ENCODE peak calls at places on chromosomes 7 and 10, in four cellular contexts. O is A549, S is esophagus squamous epithelium, V is suprapubic skin. W is an unnamed sample.

GRCh38 chr10:21329995-21330627 is 195.4 kb downstream of the SKIDA1 start:
- DNase-seq in O (peak; percentile 64), S (no peak), V (no peak), W (peak; percentile 62)

GRCh38 chr7:116271161-116271979 is 61.0 kb downstream of the TES start:
- DNase-seq in O (no peak), S (no peak), V (no peak), W (no peak)

GRCh38 chr7:42161723-42162122 is 75.3 kb downstream of the GLI3 start:
- DNase-seq in S (no peak), V (no peak), O (no peak), W (no peak)

GRCh38 chr10:23100331-23101030 is 5.1 kb downstream of the MSRB2 start:
- DNase-seq in V (no peak), S (no peak), O (no peak), W (no peak)

GRCh38 chr10:42941245-42941644 is 135.6 kb upstream of the RET start:
- DNase-seq in S (no peak), O (no peak), V (no peak), W (peak; percentile 5)

GRCh38 chr10:3287566-3288445 is 115.2 kb upstream of the PITRM1 start:
- DNase-seq in O (no peak), S (no peak), V (peak; percentile 36), W (no peak)

GRCh38 chr10:116001266-116001857 is 271.6 kb downstream of the GFRA1 start:
- DNase-seq in O (no peak), V (no peak), S (no peak), W (no peak)

GRCh38 chr10:82981137-82981723 is 1106.2 kb downstream of the NRG3 start:
- DNase-seq in S (no peak), O (no peak), V (no peak), W (no peak)

GRCh38 chr7:75642810-75643486 is 95.8 kb downstream of the HIP1 start:
- DNase-seq in O (peak; percentile 59), S (no peak), V (no peak), W (peak; percentile 80)

GRCh38 chr7:77727936-77728701 is 31.9 kb downstream of the RSBN1L start:
- DNase-seq in V (no peak), O (no peak), S (no peak), W (no peak)

GRCh38 chr7:43729924-43730248 is 563 bp upstream of the COA1 start:
- DNase-seq in S (no peak), O (no peak), V (no peak), W (no peak)

GRCh38 chr7:43726466-43726865 is 2.9 kb downstream of the COA1 start:
- DNase-seq in O (no peak), V (no peak), S (no peak), W (no peak)

GRCh38 chr7:43727003-43727402 is 2.3 kb downstream of the COA1 start:
- DNase-seq in V (no peak), O (no peak), S (no peak), W (no peak)

GRCh38 chr7:43727494-43727893 is 1.8 kb downstream of the COA1 start:
- DNase-seq in O (no peak), S (no peak), V (no peak), W (no peak)

GRCh38 chr7:43729214-43729923 is at the start of gene COA1:
- DNase-seq in O (peak; percentile 77), V (peak; percentile 87), S (peak; percentile 42), W (peak; percentile 92)
- TF ChIP-seq POLR2A in O (peak; percentile 81), V (no peak), S (peak; percentile 37), W (no peak)

DNA sequence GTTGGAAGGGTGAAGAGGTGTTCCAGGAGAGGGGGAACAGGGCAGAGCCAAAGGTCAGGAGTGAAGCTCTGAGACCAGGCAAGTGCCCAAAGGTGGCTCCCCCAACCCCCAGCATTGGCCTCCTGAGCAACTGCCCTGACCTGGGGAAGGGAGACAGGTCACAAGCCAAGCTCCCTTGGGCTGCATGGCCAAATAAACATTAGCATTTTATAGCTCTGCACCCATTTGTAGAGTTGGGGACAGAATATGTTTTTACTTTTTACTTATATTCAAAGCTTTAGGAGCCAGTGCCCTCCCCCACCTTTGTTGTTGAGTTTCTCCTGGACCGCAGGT is 4.0 kb downstream of the UNC5B start:
- DNase-seq in O (no peak), S (no peak), V (no peak), W (no peak)
- H3K4me1 ChIP-seq in O (peaks cover 23% of the 10 kb centered on the region), S (peaks cover 12% of the 10 kb centered on the region), V (peaks cover 47% of the 10 kb centered on the region), W (peaks cover 22% of the 10 kb centered on the region)

GRCh38 chr10:77872151-77872946 is 54.2 kb downstream of the DLG5 start:
- DNase-seq in O (no peak), S (no peak), V (peak; percentile 81), W (peak; percentile 94)

GRCh38 chr10:77874872-77875271 is 51.7 kb downstream of the DLG5 start:
- DNase-seq in O (no peak), S (no peak), V (no peak), W (no peak)

GRCh38 chr10:77872947-77873557 is 53.5 kb downstream of the DLG5 start:
- DNase-seq in O (no peak), S (no peak), V (no peak), W (peak; percentile 44)

GRCh38 chr10:77875730-77876129 is 50.8 kb downstream of the DLG5 start:
- DNase-seq in O (no peak), S (no peak), V (no peak), W (no peak)

DNA sequence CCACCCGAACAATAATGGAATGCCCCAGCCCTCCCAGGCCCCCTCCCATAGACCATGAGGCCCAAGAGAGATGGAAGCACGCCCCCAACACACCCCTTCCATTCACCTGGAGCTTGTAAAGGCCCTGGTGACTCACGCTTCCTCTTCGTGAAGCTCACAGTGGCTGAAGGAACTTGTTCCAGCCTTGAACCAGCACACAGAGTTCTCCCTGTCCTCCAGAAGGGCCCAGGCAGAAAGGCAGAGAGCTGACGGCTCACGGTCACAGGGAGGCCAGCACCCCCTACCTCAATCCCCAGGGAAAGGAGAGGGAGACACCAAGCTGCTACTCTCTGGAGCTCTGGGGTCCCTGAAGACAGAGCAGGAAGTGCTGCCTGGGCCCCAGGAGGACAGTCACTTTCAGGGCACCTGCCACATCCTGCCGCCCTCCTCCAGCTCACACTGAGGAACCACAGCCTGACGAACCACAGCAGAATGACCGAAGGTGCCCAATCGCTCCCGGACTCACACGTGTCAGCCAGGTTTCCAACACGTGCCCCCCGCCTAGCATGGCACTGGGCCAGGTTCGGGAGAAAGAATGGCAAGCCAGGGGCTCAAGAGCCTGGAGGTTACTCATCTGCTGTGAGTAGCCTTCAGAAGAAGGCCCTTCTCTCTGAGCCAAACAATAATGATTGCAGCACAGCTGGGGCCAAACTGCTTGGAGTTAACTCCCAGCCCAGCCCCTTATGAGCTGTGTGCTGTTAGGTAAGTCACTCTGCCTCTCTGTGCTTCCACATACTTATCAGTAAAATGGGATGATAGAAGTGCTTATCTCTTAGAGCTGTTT is 52.8 kb downstream of the DLG5 start:
- DNase-seq in O (peak; percentile 30), V (peak; percentile 78), S (no peak), W (peak; percentile 90)
- TF ChIP-seq POLR2A in O (no peak), V (no peak), S (peak; percentile 29), W (peak; percentile 68)

GRCh38 chr7:101996131-101996691 is 178.8 kb downstream of the CUX1 start:
- DNase-seq in V (no peak), O (no peak), S (no peak), W (no peak)
- H3K4me1 ChIP-seq in V (no peaks in the 10 kb centered on the region), O (peaks cover 9% of the 10 kb centered on the region), S (no peaks in the 10 kb centered on the region), W (no peaks in the 10 kb centered on the region)

DNA sequence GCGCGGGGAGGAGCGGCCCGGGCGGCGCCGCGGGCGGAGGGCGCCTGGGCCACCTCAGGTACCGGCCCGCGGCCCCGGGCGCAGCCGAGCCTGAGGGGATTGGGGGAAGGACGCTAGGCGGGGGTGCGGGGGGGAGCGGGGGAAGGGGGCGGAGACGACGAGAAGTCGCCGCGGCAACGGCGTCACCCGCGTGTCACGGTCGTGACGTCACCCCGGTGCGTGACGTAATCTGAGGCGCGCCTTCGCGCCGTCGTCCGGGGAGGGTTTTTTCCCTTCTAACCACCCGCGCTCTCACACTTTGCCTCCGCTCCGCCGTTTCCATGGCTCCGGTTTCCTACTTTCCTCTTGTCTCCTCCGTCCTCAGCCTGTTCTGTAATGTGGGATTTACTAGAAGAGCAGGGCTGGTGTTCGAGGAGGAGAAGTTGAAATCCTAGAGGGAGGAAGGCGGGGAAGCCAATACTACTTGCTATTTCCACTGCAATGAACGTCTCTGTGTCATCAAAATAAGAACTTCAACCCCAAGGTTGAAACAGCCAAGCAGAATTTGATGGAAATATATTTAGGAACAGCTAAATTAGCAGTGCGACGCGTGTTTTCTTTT is at the start of gene BRAF:
- DNase-seq in O (peak; percentile 62), S (peak; percentile 46), V (peak; percentile 94), W (peak; percentile 85)
- TF ChIP-seq POLR2A in O (peak; percentile 49), S (peak; percentile 19), V (no peak), W (no peak)